ENCODE peak calls at places on chromosomes 16 and 17, in seven cellular contexts. One of them, this sample, is unnamed.

GRCh38 chr17:57092779-57093178 is 7.7 kb downstream of the AKAP1 start:
- DNase-seq in mammary epithelial cell: no peak
- DNase-seq in heart right ventricle: no peak
- DNase-seq in lower lobe of right lung: no peak
- DNase-seq in A673: no peak
- DNase-seq in tibial artery: peak; percentile 58
- DNase-seq in HepG2: no peak
- DNase-seq in this sample: no peak

GRCh38 chr17:41178341-41178740 is 320 bp upstream of the KRTAP4-2 start:
- DNase-seq in A673: no peak
- DNase-seq in mammary epithelial cell: peak; percentile 70
- DNase-seq in tibial artery: no peak
- DNase-seq in lower lobe of right lung: no peak
- DNase-seq in HepG2: no peak
- DNase-seq in heart right ventricle: no peak
- DNase-seq in this sample: no peak

GRCh38 chr17:29390856-29391631 is 881 bp downstream of the TAOK1 start:
- DNase-seq in heart right ventricle: peak; percentile 15
- DNase-seq in A673: peak; percentile 49
- DNase-seq in mammary epithelial cell: peak; percentile 32
- DNase-seq in tibial artery: no peak
- DNase-seq in HepG2: peak; percentile 46
- DNase-seq in lower lobe of right lung: no peak
- DNase-seq in this sample: peak; percentile 55

GRCh38 chr16:88924834-88925539 is 52.0 kb downstream of the CBFA2T3 start:
- DNase-seq in A673: peak; percentile 97
- DNase-seq in mammary epithelial cell: peak; percentile 68
- DNase-seq in HepG2: peak; percentile 70
- DNase-seq in tibial artery: no peak
- DNase-seq in heart right ventricle: no peak
- DNase-seq in lower lobe of right lung: no peak
- DNase-seq in this sample: peak; percentile 88

GRCh38 chr17:4806770-4807533 is at the start of gene PLD2:
- DNase-seq in mammary epithelial cell: peak; percentile 79
- DNase-seq in HepG2: peak; percentile 69
- DNase-seq in heart right ventricle: peak; percentile 87
- DNase-seq in tibial artery: peak; percentile 85
- DNase-seq in lower lobe of right lung: peak; percentile 93
- DNase-seq in A673: peak; percentile 89
- DNase-seq in this sample: peak; percentile 95

GRCh38 chr16:89732918-89733242 is 11.5 kb downstream of the ZNF276 start:
- DNase-seq in heart right ventricle: no peak
- DNase-seq in HepG2: no peak
- DNase-seq in A673: no peak
- DNase-seq in lower lobe of right lung: no peak
- DNase-seq in mammary epithelial cell: no peak
- DNase-seq in tibial artery: no peak
- DNase-seq in this sample: no peak

GRCh38 chr17:4679652-4680051 is 24.3 kb downstream of the PELP1 start:
- DNase-seq in lower lobe of right lung: no peak
- DNase-seq in tibial artery: no peak
- DNase-seq in HepG2: no peak
- DNase-seq in mammary epithelial cell: peak; percentile 80
- DNase-seq in A673: no peak
- DNase-seq in heart right ventricle: no peak
- DNase-seq in this sample: peak; percentile 38

GRCh38 chr16:46817961-46818360 is 13.0 kb downstream of the C16orf87 start:
- DNase-seq in HepG2: no peak
- DNase-seq in heart right ventricle: no peak
- DNase-seq in mammary epithelial cell: no peak
- DNase-seq in lower lobe of right lung: no peak
- DNase-seq in A673: no peak
- DNase-seq in tibial artery: no peak
- DNase-seq in this sample: no peak

GRCh38 chr17:74663566-74663965 is 40.0 kb upstream of the CD300E start:
- DNase-seq in lower lobe of right lung: no peak
- DNase-seq in heart right ventricle: no peak
- DNase-seq in tibial artery: no peak
- DNase-seq in mammary epithelial cell: no peak
- DNase-seq in A673: no peak
- DNase-seq in HepG2: no peak
- DNase-seq in this sample: no peak

GRCh38 chr17:74677558-74678466 is 34.9 kb downstream of the CD300LF start:
- DNase-seq in heart right ventricle: peak; percentile 34
- DNase-seq in HepG2: no peak
- DNase-seq in lower lobe of right lung: no peak
- DNase-seq in tibial artery: no peak
- DNase-seq in mammary epithelial cell: no peak
- DNase-seq in A673: peak; percentile 27
- DNase-seq in this sample: no peak

GRCh38 chr16:56298948-56299602 is 107.8 kb downstream of the GNAO1 start:
- DNase-seq in A673: no peak
- DNase-seq in HepG2: no peak
- DNase-seq in mammary epithelial cell: no peak
- DNase-seq in lower lobe of right lung: peak; percentile 52
- DNase-seq in heart right ventricle: peak; percentile 18
- DNase-seq in tibial artery: peak; percentile 40
- DNase-seq in this sample: no peak
- H3K27ac ChIP-seq in A673: no peak overlapping the region
- H3K27ac ChIP-seq in HepG2: no peak overlapping the region
- H3K27ac ChIP-seq in mammary epithelial cell: no peak overlapping the region
- H3K27ac ChIP-seq in lower lobe of right lung: peak overlapping the region; percentile 51
- H3K27ac ChIP-seq in heart right ventricle: peak overlapping the region; percentile 50
- H3K27ac ChIP-seq in tibial artery: peak overlapping the region; percentile 69
- H3K27ac ChIP-seq in this sample: no peak overlapping the region

GRCh38 chr16:4664538-4665418 is 28.6 kb upstream of the NUDT16L1 start:
- DNase-seq in heart right ventricle: peak; percentile 42
- DNase-seq in HepG2: peak; percentile 75
- DNase-seq in tibial artery: no peak
- DNase-seq in A673: no peak
- DNase-seq in lower lobe of right lung: peak; percentile 78
- DNase-seq in mammary epithelial cell: peak; percentile 54
- DNase-seq in this sample: no peak
- H3K4me1 ChIP-seq in heart right ventricle: peaks cover 6% of the 10 kb centered on the region
- H3K4me1 ChIP-seq in HepG2: peaks cover 75% of the 10 kb centered on the region
- H3K4me1 ChIP-seq in tibial artery: peaks cover 4% of the 10 kb centered on the region
- H3K4me1 ChIP-seq in A673: no peaks in the 10 kb centered on the region
- H3K4me1 ChIP-seq in lower lobe of right lung: peaks cover 63% of the 10 kb centered on the region
- H3K4me1 ChIP-seq in mammary epithelial cell: peaks cover 44% of the 10 kb centered on the region
- H3K4me1 ChIP-seq in this sample: no peaks in the 10 kb centered on the region

GRCh38 chr17:43350888-43351361 is 47.9 kb upstream of the ARL4D start:
- DNase-seq in mammary epithelial cell: no peak
- DNase-seq in tibial artery: no peak
- DNase-seq in A673: no peak
- DNase-seq in HepG2: no peak
- DNase-seq in lower lobe of right lung: no peak
- DNase-seq in heart right ventricle: no peak
- DNase-seq in this sample: no peak
- H3K9me3 ChIP-seq in mammary epithelial cell: peaks cover 30% of the 10 kb centered on the region
- H3K9me3 ChIP-seq in tibial artery: no peaks in the 10 kb centered on the region
- H3K9me3 ChIP-seq in A673: no peaks in the 10 kb centered on the region
- H3K9me3 ChIP-seq in HepG2: peaks cover 37% of the 10 kb centered on the region
- H3K9me3 ChIP-seq in lower lobe of right lung: peaks cover 32% of the 10 kb centered on the region
- H3K9me3 ChIP-seq in heart right ventricle: peaks cover 7% of the 10 kb centered on the region
- H3K9me3 ChIP-seq in this sample: peaks cover 25% of the 10 kb centered on the region

DNA sequence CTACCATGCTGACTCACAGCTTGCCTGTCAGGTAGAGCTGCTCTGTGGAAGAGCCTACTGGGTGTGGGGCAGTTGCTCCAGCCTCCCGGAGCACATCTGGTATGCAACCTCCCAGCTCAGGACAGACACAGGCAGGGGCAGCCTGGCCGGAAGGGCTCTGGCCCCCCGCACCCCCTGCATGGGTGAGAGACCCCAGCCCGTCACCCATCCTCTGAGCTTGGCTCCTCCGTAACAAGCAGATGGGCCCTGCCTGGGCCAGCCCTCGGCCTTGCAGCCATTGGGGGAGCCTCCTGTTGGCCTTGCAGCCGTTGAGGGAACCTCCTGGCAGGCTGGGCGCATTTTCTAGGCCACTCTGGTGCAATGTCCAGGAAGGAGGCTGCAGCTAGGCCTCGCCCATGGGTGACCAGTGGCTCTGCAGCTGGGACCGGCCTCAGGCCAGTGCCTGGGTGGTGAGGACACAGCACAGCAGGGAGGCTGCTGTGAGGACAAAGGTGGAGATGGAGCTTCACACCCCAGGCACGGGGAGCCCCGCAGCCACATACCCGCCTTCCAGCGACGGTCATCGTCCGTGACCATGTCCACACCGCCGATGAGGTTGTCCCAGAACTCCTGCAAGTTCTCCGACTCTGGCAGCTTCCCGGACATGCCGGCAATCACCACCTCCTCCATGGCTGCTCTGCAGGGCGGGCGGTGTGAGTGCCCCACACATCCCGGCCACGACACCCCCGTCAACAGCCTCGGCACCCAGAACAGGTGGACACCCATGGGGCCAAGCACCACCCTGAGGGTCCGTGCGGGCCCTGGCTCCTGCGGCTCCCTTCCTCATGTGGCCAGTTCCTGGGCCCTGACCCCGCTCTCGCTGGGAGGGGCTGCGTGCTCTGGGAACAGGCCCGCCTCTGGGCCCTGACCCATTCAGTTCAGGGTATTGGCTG is 2.0 kb downstream of the FASN start:
- DNase-seq in HepG2: no peak
- DNase-seq in A673: no peak
- DNase-seq in tibial artery: no peak
- DNase-seq in lower lobe of right lung: no peak
- DNase-seq in heart right ventricle: no peak
- DNase-seq in mammary epithelial cell: peak; percentile 25
- DNase-seq in this sample: no peak
- H3K27ac ChIP-seq in HepG2: peak overlapping the region; percentile 89
- H3K27ac ChIP-seq in A673: peak overlapping the region; percentile 99
- H3K27ac ChIP-seq in tibial artery: no peak overlapping the region
- H3K27ac ChIP-seq in lower lobe of right lung: peak overlapping the region; percentile 96
- H3K27ac ChIP-seq in heart right ventricle: no peak overlapping the region
- H3K27ac ChIP-seq in mammary epithelial cell: no peak overlapping the region
- H3K27ac ChIP-seq in this sample: peak overlapping the region; percentile 89

GRCh38 chr17:80882323-80882722 is 109.3 kb upstream of the CHMP6 start:
- DNase-seq in tibial artery: no peak
- DNase-seq in heart right ventricle: no peak
- DNase-seq in mammary epithelial cell: no peak
- DNase-seq in A673: no peak
- DNase-seq in HepG2: no peak
- DNase-seq in lower lobe of right lung: peak; percentile 8
- DNase-seq in this sample: no peak
- H3K4me1 ChIP-seq in tibial artery: no peaks in the 10 kb centered on the region
- H3K4me1 ChIP-seq in heart right ventricle: no peaks in the 10 kb centered on the region
- H3K4me1 ChIP-seq in mammary epithelial cell: no peaks in the 10 kb centered on the region
- H3K4me1 ChIP-seq in A673: peaks cover 4% of the 10 kb centered on the region
- H3K4me1 ChIP-seq in HepG2: no peaks in the 10 kb centered on the region
- H3K4me1 ChIP-seq in lower lobe of right lung: no peaks in the 10 kb centered on the region
- H3K4me1 ChIP-seq in this sample: peaks cover 13% of the 10 kb centered on the region

DNA sequence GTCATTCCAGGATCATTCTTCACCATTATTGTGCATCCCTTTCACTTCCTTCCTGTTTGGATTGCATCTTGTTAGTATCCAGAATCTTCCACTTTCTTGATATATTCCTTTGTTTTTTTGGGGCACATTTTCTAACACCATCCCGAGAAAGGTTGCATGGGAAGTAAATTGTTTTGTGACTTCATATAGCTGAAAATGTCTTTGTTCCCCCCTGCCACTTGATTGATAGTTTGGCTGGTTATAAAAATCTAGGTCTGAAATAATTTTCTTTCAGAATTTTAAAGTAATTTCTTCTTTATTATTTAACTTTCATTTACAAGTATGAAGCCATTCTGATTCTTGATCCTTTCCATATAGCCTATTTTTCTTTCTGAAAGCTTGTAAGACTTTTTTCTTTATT is 32.7 kb downstream of the GAN start:
- DNase-seq in lower lobe of right lung: no peak
- DNase-seq in HepG2: no peak
- DNase-seq in heart right ventricle: no peak
- DNase-seq in tibial artery: no peak
- DNase-seq in mammary epithelial cell: no peak
- DNase-seq in A673: no peak
- DNase-seq in this sample: no peak
- H3K9me3 ChIP-seq in lower lobe of right lung: peaks cover 28% of the 10 kb centered on the region
- H3K9me3 ChIP-seq in HepG2: peaks cover 35% of the 10 kb centered on the region
- H3K9me3 ChIP-seq in heart right ventricle: no peaks in the 10 kb centered on the region
- H3K9me3 ChIP-seq in tibial artery: peaks cover 8% of the 10 kb centered on the region
- H3K9me3 ChIP-seq in mammary epithelial cell: peaks cover 11% of the 10 kb centered on the region
- H3K9me3 ChIP-seq in A673: peaks cover 28% of the 10 kb centered on the region
- H3K9me3 ChIP-seq in this sample: no peaks in the 10 kb centered on the region

GRCh38 chr16:27164280-27164837 is 39.0 kb upstream of the KDM8 start:
- DNase-seq in A673: no peak
- DNase-seq in tibial artery: no peak
- DNase-seq in HepG2: no peak
- DNase-seq in lower lobe of right lung: no peak
- DNase-seq in heart right ventricle: no peak
- DNase-seq in mammary epithelial cell: no peak
- DNase-seq in this sample: no peak

GRCh38 chr16:27174007-27174406 is 29.3 kb upstream of the KDM8 start:
- DNase-seq in HepG2: no peak
- DNase-seq in lower lobe of right lung: no peak
- DNase-seq in heart right ventricle: no peak
- DNase-seq in mammary epithelial cell: no peak
- DNase-seq in tibial artery: no peak
- DNase-seq in A673: no peak
- DNase-seq in this sample: no peak

GRCh38 chr16:27169511-27170071 is 33.7 kb upstream of the KDM8 start:
- DNase-seq in heart right ventricle: no peak
- DNase-seq in HepG2: peak; percentile 53
- DNase-seq in lower lobe of right lung: no peak
- DNase-seq in mammary epithelial cell: peak; percentile 76
- DNase-seq in tibial artery: no peak
- DNase-seq in A673: no peak
- DNase-seq in this sample: no peak

GRCh38 chr16:27171584-27171983 is 31.7 kb upstream of the KDM8 start:
- DNase-seq in A673: no peak
- DNase-seq in heart right ventricle: no peak
- DNase-seq in tibial artery: no peak
- DNase-seq in lower lobe of right lung: no peak
- DNase-seq in HepG2: no peak
- DNase-seq in mammary epithelial cell: no peak
- DNase-seq in this sample: no peak

GRCh38 chr16:27168790-27169189 is 34.5 kb upstream of the KDM8 start:
- DNase-seq in mammary epithelial cell: no peak
- DNase-seq in heart right ventricle: no peak
- DNase-seq in A673: no peak
- DNase-seq in tibial artery: no peak
- DNase-seq in lower lobe of right lung: no peak
- DNase-seq in HepG2: no peak
- DNase-seq in this sample: no peak
- H3K27ac ChIP-seq in mammary epithelial cell: no peak overlapping the region
- H3K27ac ChIP-seq in heart right ventricle: no peak overlapping the region
- H3K27ac ChIP-seq in A673: no peak overlapping the region
- H3K27ac ChIP-seq in tibial artery: no peak overlapping the region
- H3K27ac ChIP-seq in lower lobe of right lung: no peak overlapping the region
- H3K27ac ChIP-seq in HepG2: no peak overlapping the region
- H3K27ac ChIP-seq in this sample: no peak overlapping the region

This sample was measured in Karpas-422.